ENCODE peak calls at places on chromosome 20, in five cellular contexts. N is aorta, T is right cardiac atrium, Q is tibial nerve, D is lower lobe of right lung. X is an unnamed sample. For H3K27me3, the result is how much of the 10 kb centered on the place peaks cover.

GRCh38 chr20:5551621-5552020 is 198.6 kb upstream of the SHLD1 start:
- DNase-seq in N (no peak), T (no peak), Q (no peak), D (no peak), X (no peak)

GRCh38 chr20:12723811-12724210 is 285.0 kb upstream of the SPTLC3 start:
- DNase-seq in N (no peak), T (no peak), Q (no peak), D (no peak), X (no peak)

GRCh38 chr20:53865905-53866786 is 204.2 kb downstream of the BCAS1 start:
- DNase-seq in N (no peak), T (no peak), Q (no peak), D (no peak), X (peak)

GRCh38 chr20:38217791-38218565 is 42.6 kb downstream of the KIAA1755 start:
- DNase-seq in N (peak), T (peak), Q (no peak), D (no peak), X (peak)

GRCh38 chr20:45933231-45934045 is 1.0 kb upstream of the PCIF1 start:
- DNase-seq in N (peak), T (peak), Q (peak), D (peak), X (peak)

GRCh38 chr20:25015986-25016385 is 23.4 kb upstream of the APMAP start:
- DNase-seq in N (peak), T (no peak), Q (no peak), D (no peak), X (no peak)

GRCh38 chr20:44011251-44011940 is 96.7 kb downstream of the TOX2 start:
- DNase-seq in N (no peak), T (no peak), Q (no peak), D (no peak), X (no peak)

GRCh38 chr20:23928788-23929187 is 49.2 kb upstream of the CST5 start:
- DNase-seq in N (no peak), T (no peak), Q (no peak), D (no peak), X (no peak)

GRCh38 chr20:25497586-25498279 is 87.6 kb downstream of the NINL start:
- DNase-seq in N (peak), T (no peak), Q (no peak), D (no peak), X (no peak)

GRCh38 chr20:54043044-54043967 is 27.1 kb downstream of the BCAS1 start:
- DNase-seq in N (no peak), T (no peak), Q (no peak), D (no peak), X (peak)

GRCh38 chr20:24770628-24771556 is 178.2 kb upstream of the CST7 start:
- DNase-seq in N (no peak), T (no peak), Q (no peak), D (no peak), X (no peak)

DNA sequence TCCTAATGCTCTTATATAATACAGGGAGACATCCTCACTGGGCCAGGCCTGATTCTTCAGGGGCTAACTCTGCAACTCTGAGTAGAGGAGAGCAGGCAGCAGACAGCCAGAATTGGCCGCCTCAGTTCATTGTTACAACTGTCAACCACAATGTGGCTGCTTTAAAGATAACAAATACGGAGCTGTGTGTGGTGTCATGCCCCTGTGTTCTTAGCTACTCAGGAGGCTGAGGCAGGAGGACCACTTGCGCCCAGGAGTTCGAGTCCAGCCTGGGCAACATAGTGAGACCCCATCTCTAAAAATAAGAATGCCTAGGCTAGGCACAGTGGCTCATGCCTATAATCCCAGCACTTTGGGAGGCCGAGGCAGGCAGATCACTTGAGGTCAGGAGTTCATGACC is 34.3 kb downstream of the CEP250 start:
- DNase-seq in N (no peak), T (no peak), Q (no peak), D (no peak), X (no peak)
- H3K4me3 ChIP-seq in N (no peak), T (no peak), Q (no peak), D (peak), X (no peak)

DNA sequence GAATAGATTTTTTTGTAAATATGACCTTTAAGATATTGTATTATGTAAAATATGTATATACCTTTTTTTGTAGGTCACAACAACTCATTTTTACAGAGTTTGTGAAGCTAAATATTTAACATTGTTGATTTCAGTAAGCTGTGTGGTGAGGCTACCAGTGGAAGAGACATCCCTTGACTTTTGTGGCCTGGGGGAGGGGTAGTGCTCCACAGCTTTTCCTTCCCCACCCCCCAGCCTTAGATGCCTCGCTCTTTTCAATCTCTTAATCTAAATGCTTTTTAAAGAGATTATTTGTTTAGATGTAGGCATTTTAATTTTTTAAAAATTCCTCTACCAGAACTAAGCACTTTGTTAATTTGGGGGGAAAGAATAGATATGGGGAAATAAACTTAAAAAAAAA is 130.9 kb downstream of the SULF2 start:
- DNase-seq in N (no peak), T (no peak), Q (no peak), D (no peak), X (no peak)
- H3K27me3 ChIP-seq in N (under half), T (under half), Q (under half), D (under half), X (under half)

GRCh38 chr20:57474191-57474590 is 50.7 kb downstream of the CTCFL start:
- DNase-seq in N (no peak), T (no peak), Q (no peak), D (no peak), X (no peak)
- H3K4me3 ChIP-seq in N (no peak), T (no peak), Q (no peak), D (no peak), X (no peak)

DNA sequence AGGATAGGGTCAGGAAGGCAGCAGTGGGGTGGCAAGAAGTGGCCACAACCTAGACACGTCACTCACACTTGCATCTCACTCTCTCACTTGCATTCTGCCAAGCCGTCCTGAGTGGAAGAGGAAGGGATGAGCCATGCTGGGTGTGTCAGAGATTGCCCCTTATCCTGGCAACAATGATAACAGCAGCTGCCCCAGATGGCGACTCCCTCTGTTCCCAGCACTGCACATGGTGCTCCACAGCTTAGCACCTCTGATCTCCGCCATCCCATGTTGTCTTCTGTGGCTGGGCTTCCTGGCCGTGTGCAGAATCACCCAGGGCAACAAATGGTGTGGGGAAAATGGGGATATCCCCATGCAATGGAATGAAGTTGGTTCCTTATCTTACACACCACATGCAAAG is 11.1 kb downstream of the KCNB1 start:
- DNase-seq in N (no peak), T (no peak), Q (no peak), D (no peak), X (no peak)
- H3K27me3 ChIP-seq in N (under half), T (under half), Q (under half), D (under half), X (under half)

DNA sequence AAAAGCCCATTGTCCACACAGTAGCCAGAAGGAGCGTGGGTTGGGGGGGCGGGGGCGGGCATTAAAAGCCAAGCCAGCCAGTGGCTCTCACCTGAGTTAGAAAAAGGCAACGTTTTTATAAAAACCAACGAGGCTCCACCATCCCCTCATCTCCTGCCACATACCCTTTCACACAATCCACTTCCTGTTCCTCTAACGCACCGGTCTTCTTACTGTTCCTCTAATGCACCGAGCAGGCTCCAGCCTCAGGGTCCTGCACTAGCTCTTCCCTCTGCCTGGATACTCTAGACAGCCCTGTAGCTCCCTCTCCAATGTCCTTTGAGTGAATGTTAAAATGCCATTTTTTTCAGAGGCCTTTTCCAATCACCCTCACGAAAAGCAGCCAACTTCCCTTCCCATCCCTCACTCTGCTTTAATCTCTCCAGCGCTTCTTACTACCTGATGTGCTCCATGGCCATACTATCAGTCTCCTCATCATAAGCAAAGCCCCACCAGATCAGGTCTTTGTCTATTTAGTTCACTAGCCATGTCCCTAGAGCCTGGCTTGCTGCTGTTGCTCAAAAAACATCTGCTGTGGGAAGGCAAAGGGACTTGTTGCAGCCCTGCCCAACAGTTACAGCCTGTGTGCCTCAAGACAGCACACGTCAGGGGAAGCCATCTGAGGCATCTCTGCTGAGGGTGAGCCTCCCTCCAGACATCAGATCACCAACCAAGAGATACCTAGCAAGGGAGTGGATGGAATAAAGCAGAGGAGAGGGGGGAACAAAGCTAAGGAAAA is 4.0 kb downstream of the FKBP1A start:
- DNase-seq in N (no peak), T (no peak), Q (no peak), D (no peak), X (no peak)
- H3K4me3 ChIP-seq in N (no peak), T (no peak), Q (no peak), D (peak), X (no peak)

DNA sequence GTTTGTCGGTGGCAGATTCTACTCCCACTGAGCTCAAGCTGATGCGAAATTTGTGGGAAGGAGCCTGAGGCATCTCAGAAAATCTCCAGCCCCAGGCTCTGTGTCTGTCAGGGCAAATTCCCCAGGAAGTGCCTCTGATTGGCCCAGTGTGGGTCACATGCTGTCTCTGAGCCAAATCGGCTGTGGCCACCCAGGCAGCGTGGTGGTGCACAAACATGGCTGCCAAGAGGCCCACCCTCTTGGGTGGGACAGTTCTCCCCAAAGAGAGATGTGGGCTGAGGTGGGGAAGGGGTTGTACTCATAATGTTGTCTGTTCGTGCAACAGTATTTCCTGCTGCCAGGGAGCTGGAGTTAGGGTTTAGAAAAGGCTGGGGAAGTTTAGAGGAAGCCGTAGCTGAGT is 130.6 kb downstream of the BMP7 start:
- DNase-seq in N (peak), T (no peak), Q (no peak), D (no peak), X (no peak)
- H3K27me3 ChIP-seq in N (under half), T (under half), Q (under half), D (under half), X (under half)

X was measured in MG63.